ENCODE peak calls at places on chromosomes 13 and 19, in five cellular contexts. P, G, U, K and S are unnamed samples.

GRCh38 chr13:113033498-113033897 is 64.5 kb downstream of the MCF2L start:
- DNase-seq in P (no peak), G (no peak), U (no peak), K (no peak), S (no peak)

GRCh38 chr19:996051-996838 is 4.0 kb upstream of the GRIN3B start:
- DNase-seq in P (peak), G (no peak), U (no peak), K (no peak), S (no peak)

GRCh38 chr19:18430417-18431144 is 7.4 kb downstream of the ISYNA1 start:
- DNase-seq in P (no peak), G (no peak), U (no peak), K (no peak), S (no peak)

GRCh38 chr19:29623726-29624488 is 17.8 kb downstream of the POP4 start:
- DNase-seq in P (no peak), G (no peak), U (no peak), K (no peak), S (no peak)

GRCh38 chr19:1408300-1409203 is 1.2 kb downstream of the DAZAP1 start:
- DNase-seq in P (peak), G (no peak), U (peak), K (peak), S (no peak)

GRCh38 chr13:88436974-88437373 is 765.8 kb downstream of the SLITRK5 start:
- DNase-seq in P (no peak), G (no peak), U (no peak), K (no peak), S (no peak)

GRCh38 chr19:50688766-50689165 is 30.8 kb downstream of the SHANK1 start:
- DNase-seq in P (no peak), G (no peak), U (no peak), K (no peak), S (no peak)

GRCh38 chr19:7888145-7888825 is at the start of gene LRRC8E:
- DNase-seq in P (peak), G (no peak), U (peak), K (peak), S (no peak)

GRCh38 chr19:5545984-5546383 is 21.8 kb downstream of the TINCR start:
- DNase-seq in P (no peak), G (no peak), U (no peak), K (no peak), S (no peak)

GRCh38 chr19:39174142-39174541 is 22.6 kb upstream of the NCCRP1 start:
- DNase-seq in P (no peak), G (no peak), U (no peak), K (no peak), S (no peak)

GRCh38 chr19:31668916-31669315 is 319.7 kb upstream of the TSHZ3 start:
- DNase-seq in P (no peak), G (no peak), U (no peak), K (no peak), S (no peak)

GRCh38 chr13:60134376-60134775 is 29.4 kb downstream of the DIAPH3 start:
- DNase-seq in P (peak), G (no peak), U (no peak), K (no peak), S (no peak)

GRCh38 chr13:96781141-96781540 is 213.1 kb downstream of the OXGR1 start:
- DNase-seq in P (no peak), G (no peak), U (no peak), K (no peak), S (no peak)

GRCh38 chr13:50617134-50617721 is 226.3 kb downstream of the DLEU7 start:
- DNase-seq in P (peak), G (no peak), U (no peak), K (no peak), S (peak)

GRCh38 chr13:104372128-104372527 is 1305.9 kb upstream of the SLC10A2 start:
- DNase-seq in P (no peak), G (no peak), U (no peak), K (no peak), S (no peak)

GRCh38 chr13:107387525-107387924 is 819.6 kb upstream of the ARGLU1 start:
- DNase-seq in P (no peak), G (no peak), U (no peak), K (no peak), S (no peak)
- TF ChIP-seq CTCF in P (no peak), G (no peak), U (no peak), K (no peak), S (no peak)

DNA sequence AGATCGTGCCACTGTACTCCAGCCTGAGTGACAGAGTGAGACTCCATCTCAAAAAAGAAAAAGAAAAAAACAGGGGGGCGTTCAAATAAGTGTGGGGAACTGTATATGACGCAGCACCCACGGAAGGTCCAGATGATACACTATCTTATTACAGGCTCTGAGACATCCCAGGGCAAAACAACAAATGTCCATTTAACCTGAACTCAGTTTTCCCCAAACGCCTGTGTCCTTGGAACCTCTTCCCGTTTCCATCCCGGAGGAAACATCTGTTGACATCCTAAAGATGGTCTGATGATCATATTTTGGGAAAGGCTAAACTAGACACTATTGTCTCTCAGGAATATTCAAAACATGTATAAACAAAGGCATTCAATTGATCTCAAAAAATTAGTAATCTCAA is 72.4 kb downstream of the COL4A1 start:
- DNase-seq in P (no peak), G (no peak), U (no peak), K (no peak), S (no peak)
- TF ChIP-seq CTCF in P (no peak), G (no peak), U (no peak), K (no peak), S (no peak)

GRCh38 chr13:91571681-91572080 is 173.3 kb downstream of the GPC5 start:
- DNase-seq in P (no peak), G (no peak), U (no peak), K (no peak), S (no peak)
- TF ChIP-seq CTCF in P (no peak), G (no peak), U (no peak), K (no peak), S (no peak)

DNA sequence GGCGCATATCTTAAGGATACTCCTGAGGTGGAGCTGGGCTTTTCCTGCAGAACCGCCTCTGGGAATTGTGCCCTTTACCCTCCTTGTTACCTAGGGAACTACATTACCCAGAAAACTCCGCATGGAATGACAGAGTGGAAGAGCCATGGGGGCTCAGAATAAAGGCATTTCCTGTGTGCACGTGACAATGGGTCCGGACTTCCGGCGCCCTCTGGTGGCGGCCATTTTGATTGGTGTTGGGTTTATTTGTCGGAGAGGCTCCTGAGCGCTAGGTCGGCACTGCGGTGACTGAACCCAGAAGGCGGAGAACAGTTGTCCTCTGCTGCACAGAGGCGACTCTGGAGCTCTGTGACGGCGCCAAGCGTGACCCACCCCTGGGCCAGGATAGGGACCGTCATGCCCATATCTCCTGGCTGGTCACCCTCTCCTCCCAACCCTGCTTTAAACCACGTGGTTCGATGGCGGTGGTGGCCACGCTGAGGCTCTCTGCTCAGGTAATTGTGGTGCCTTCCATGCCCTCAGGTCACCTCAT is at the start of gene ZNF587B:
- DNase-seq in P (peak), G (no peak), U (no peak), K (no peak), S (no peak)
- TF ChIP-seq CTCF in P (no peak), G (peak), U (peak), K (peak), S (peak)

DNA sequence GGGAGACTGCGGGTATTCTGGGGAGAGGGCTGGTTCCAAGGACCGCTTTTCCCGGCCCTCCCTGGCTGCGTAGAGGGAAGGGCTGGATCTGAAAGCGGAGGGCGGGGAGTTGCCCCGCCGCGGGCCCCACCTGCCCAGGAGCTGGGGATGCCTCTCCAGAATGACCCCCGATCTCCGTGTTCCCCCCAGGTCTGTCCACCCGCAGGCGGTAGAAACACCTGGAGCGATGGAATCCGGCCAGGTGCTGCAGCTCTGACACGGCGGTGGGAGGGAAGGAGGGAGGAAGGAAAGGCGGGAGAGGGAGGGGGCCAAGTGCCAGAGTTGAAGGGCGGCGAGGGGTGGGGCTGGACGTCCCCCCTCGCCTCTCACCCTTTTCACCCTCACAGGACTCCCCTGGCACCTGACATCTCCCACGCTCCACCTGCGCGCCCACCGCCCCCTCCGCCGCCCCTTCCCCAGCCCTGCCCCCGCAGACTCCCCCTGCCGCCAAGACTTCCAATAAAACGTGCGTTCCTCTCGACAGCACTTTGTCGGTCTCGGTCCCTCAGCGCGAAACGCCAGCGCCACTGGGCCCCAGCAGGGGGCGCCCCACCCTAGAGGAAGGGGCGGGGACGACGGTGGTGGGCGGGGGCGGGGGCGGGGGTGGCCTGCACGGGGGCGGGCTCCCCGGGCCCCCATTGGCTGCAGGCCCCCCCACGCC is 374 bp upstream of the FXYD7 start:
- DNase-seq in P (peak), G (no peak), U (peak), K (no peak), S (no peak)
- TF ChIP-seq CTCF in P (peak), G (peak), U (peak), K (peak), S (peak)

DNA sequence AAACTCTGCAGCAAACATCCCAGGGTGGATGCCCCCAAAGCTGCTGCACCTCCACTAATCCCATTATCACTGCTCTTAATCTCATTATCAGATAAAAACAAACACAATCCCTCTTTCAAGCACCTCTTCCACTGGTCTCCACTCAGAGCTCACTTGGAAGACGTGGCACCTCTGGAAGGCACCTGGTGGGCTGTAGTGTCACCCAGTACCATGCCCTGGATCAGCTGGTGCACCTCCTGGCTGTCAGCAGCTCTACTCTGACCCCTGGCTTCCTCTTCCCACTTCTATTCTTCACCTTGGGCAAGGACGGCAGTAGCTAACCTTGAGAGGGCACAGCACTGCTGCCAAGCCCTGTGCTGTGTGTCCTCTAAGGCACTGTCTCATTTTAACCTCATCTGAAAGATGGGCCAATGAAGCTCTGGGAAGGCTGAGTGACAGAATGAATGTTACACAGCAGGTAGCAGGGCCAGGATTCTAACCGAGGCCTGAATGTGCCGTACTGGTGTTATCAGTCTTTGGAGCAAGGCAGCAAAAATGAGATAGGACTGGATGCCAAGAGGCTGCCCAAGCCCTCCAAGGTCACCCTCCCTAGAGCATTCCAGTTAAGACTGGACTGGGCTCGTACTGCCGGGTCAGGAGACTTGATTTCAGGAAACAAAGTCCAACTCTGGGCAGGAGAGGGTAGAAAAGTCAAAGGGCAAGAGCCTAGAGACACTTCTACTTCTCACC is 7.4 kb downstream of the BRD4 start:
- DNase-seq in P (no peak), G (no peak), U (peak), K (no peak), S (no peak)
- TF ChIP-seq CTCF in P (no peak), G (no peak), U (no peak), K (no peak), S (no peak)

DNA sequence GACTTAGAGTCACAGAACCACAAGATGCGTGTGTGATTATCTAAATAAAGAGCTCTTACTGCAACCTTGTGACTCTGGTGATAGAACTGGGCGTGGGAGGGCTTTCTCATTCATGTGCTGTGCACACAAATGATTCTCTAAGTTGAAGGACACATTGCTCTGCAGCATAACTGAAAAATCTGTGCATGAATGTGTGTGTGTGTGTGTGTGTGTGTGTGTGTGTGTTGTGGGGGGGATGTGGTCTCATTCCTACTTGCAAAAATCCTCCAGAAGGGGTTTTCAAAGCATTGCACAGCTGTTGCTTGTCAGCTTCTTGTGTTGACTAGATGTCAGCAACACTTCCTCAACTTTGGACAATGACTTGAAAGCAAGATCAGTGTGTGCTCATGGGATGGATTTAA is 22.4 kb downstream of the LRCH1 start:
- DNase-seq in P (peak), G (no peak), U (no peak), K (no peak), S (no peak)
- TF ChIP-seq CTCF in P (no peak), G (no peak), U (no peak), K (no peak), S (no peak)